ENCODE peak calls at places on chromosomes 2 and 18, in nine cellular contexts. One of them, this sample, is unnamed.

GRCh38 chr2:230636684-230637271 is 75.9 kb upstream of the CAB39 start:
- DNase-seq in cardiac muscle cell: no peak
- DNase-seq in thoracic aorta: no peak
- DNase-seq in H9: no peak
- DNase-seq in endothelial cell: no peak
- DNase-seq in neural crest cell: no peak
- DNase-seq in GM12865: peak
- DNase-seq in fibroblast of the aortic adventitia: no peak
- DNase-seq in epithelial cell of esophagus: no peak
- DNase-seq in this sample: no peak

GRCh38 chr2:6069354-6069753 is 377.2 kb downstream of the SOX11 start:
- DNase-seq in H9: peak
- DNase-seq in neural crest cell: no peak
- DNase-seq in epithelial cell of esophagus: no peak
- DNase-seq in cardiac muscle cell: no peak
- DNase-seq in thoracic aorta: no peak
- DNase-seq in fibroblast of the aortic adventitia: no peak
- DNase-seq in GM12865: no peak
- DNase-seq in endothelial cell: no peak
- DNase-seq in this sample: no peak

GRCh38 chr2:28172114-28172898 is 220.4 kb upstream of the FOSL2 start:
- DNase-seq in neural crest cell: no peak
- DNase-seq in H9: no peak
- DNase-seq in GM12865: no peak
- DNase-seq in thoracic aorta: no peak
- DNase-seq in fibroblast of the aortic adventitia: peak
- DNase-seq in cardiac muscle cell: peak
- DNase-seq in epithelial cell of esophagus: peak
- DNase-seq in endothelial cell: no peak
- DNase-seq in this sample: peak

GRCh38 chr2:173191601-173192000 is 116.0 kb downstream of the MAP3K20 start:
- DNase-seq in endothelial cell: no peak
- DNase-seq in epithelial cell of esophagus: peak
- DNase-seq in fibroblast of the aortic adventitia: peak
- DNase-seq in neural crest cell: no peak
- DNase-seq in GM12865: no peak
- DNase-seq in cardiac muscle cell: no peak
- DNase-seq in thoracic aorta: no peak
- DNase-seq in H9: peak
- DNase-seq in this sample: peak

GRCh38 chr2:236939271-236939670 is 146.4 kb upstream of the COPS8 start:
- DNase-seq in neural crest cell: no peak
- DNase-seq in thoracic aorta: no peak
- DNase-seq in GM12865: no peak
- DNase-seq in fibroblast of the aortic adventitia: no peak
- DNase-seq in H9: no peak
- DNase-seq in endothelial cell: no peak
- DNase-seq in cardiac muscle cell: no peak
- DNase-seq in epithelial cell of esophagus: no peak
- DNase-seq in this sample: no peak

GRCh38 chr2:203580846-203581245 is 45.7 kb upstream of the RAPH1 start:
- DNase-seq in thoracic aorta: no peak
- DNase-seq in endothelial cell: no peak
- DNase-seq in neural crest cell: no peak
- DNase-seq in H9: no peak
- DNase-seq in GM12865: no peak
- DNase-seq in cardiac muscle cell: no peak
- DNase-seq in epithelial cell of esophagus: no peak
- DNase-seq in fibroblast of the aortic adventitia: no peak
- DNase-seq in this sample: no peak

GRCh38 chr2:168427451-168427850 is 28.6 kb upstream of the CERS6 start:
- DNase-seq in GM12865: no peak
- DNase-seq in neural crest cell: no peak
- DNase-seq in endothelial cell: no peak
- DNase-seq in H9: no peak
- DNase-seq in cardiac muscle cell: peak
- DNase-seq in epithelial cell of esophagus: no peak
- DNase-seq in thoracic aorta: no peak
- DNase-seq in fibroblast of the aortic adventitia: peak
- DNase-seq in this sample: peak

GRCh38 chr2:71223767-71224333 is 3.1 kb downstream of the PAIP2B start:
- DNase-seq in neural crest cell: peak
- DNase-seq in thoracic aorta: no peak
- DNase-seq in H9: peak
- DNase-seq in GM12865: peak
- DNase-seq in endothelial cell: peak
- DNase-seq in epithelial cell of esophagus: peak
- DNase-seq in fibroblast of the aortic adventitia: peak
- DNase-seq in cardiac muscle cell: peak
- DNase-seq in this sample: peak

GRCh38 chr2:144011553-144011952 is 508.4 kb downstream of the ZEB2 start:
- DNase-seq in epithelial cell of esophagus: peak
- DNase-seq in GM12865: no peak
- DNase-seq in cardiac muscle cell: no peak
- DNase-seq in neural crest cell: no peak
- DNase-seq in endothelial cell: no peak
- DNase-seq in thoracic aorta: no peak
- DNase-seq in H9: no peak
- DNase-seq in fibroblast of the aortic adventitia: no peak
- DNase-seq in this sample: no peak

GRCh38 chr18:40159141-40160017 is 1795.7 kb upstream of the PIK3C3 start:
- DNase-seq in thoracic aorta: no peak
- DNase-seq in H9: no peak
- DNase-seq in epithelial cell of esophagus: peak
- DNase-seq in GM12865: peak
- DNase-seq in endothelial cell: peak
- DNase-seq in fibroblast of the aortic adventitia: no peak
- DNase-seq in neural crest cell: no peak
- DNase-seq in cardiac muscle cell: peak
- DNase-seq in this sample: peak

GRCh38 chr2:152200562-152201465 is 25.3 kb upstream of the STAM2 start:
- DNase-seq in fibroblast of the aortic adventitia: peak
- DNase-seq in thoracic aorta: peak
- DNase-seq in epithelial cell of esophagus: peak
- DNase-seq in H9: peak
- DNase-seq in GM12865: peak
- DNase-seq in cardiac muscle cell: peak
- DNase-seq in endothelial cell: no peak
- DNase-seq in neural crest cell: no peak
- DNase-seq in this sample: peak

GRCh38 chr2:218569661-218570500 is 1.2 kb downstream of the CNOT9 start:
- DNase-seq in epithelial cell of esophagus: peak
- DNase-seq in cardiac muscle cell: peak
- DNase-seq in thoracic aorta: no peak
- DNase-seq in H9: no peak
- DNase-seq in neural crest cell: no peak
- DNase-seq in endothelial cell: no peak
- DNase-seq in fibroblast of the aortic adventitia: peak
- DNase-seq in GM12865: peak
- DNase-seq in this sample: peak

GRCh38 chr18:74225193-74225840 is 66.4 kb downstream of the CYB5A start:
- DNase-seq in thoracic aorta: no peak
- DNase-seq in endothelial cell: no peak
- DNase-seq in fibroblast of the aortic adventitia: peak
- DNase-seq in GM12865: no peak
- DNase-seq in neural crest cell: no peak
- DNase-seq in H9: no peak
- DNase-seq in epithelial cell of esophagus: peak
- DNase-seq in cardiac muscle cell: peak
- DNase-seq in this sample: no peak

GRCh38 chr2:234670052-234670451 is 173.2 kb upstream of the ARL4C start:
- DNase-seq in epithelial cell of esophagus: peak
- DNase-seq in neural crest cell: no peak
- DNase-seq in endothelial cell: no peak
- DNase-seq in fibroblast of the aortic adventitia: peak
- DNase-seq in cardiac muscle cell: peak
- DNase-seq in H9: no peak
- DNase-seq in thoracic aorta: no peak
- DNase-seq in GM12865: no peak
- DNase-seq in this sample: peak

GRCh38 chr2:54708584-54709340 is 14.7 kb upstream of the EML6 start:
- DNase-seq in fibroblast of the aortic adventitia: no peak
- DNase-seq in H9: peak
- DNase-seq in epithelial cell of esophagus: peak
- DNase-seq in neural crest cell: no peak
- DNase-seq in endothelial cell: peak
- DNase-seq in cardiac muscle cell: peak
- DNase-seq in thoracic aorta: no peak
- DNase-seq in GM12865: no peak
- DNase-seq in this sample: no peak

GRCh38 chr2:112048887-112049286 is 6.2 kb upstream of the TMEM87B start:
- DNase-seq in thoracic aorta: no peak
- DNase-seq in neural crest cell: peak
- DNase-seq in fibroblast of the aortic adventitia: peak
- DNase-seq in GM12865: peak
- DNase-seq in cardiac muscle cell: peak
- DNase-seq in H9: no peak
- DNase-seq in endothelial cell: peak
- DNase-seq in epithelial cell of esophagus: peak
- DNase-seq in this sample: peak

GRCh38 chr2:5748941-5749731 is 57.0 kb downstream of the SOX11 start:
- DNase-seq in GM12865: no peak
- DNase-seq in H9: no peak
- DNase-seq in endothelial cell: no peak
- DNase-seq in fibroblast of the aortic adventitia: no peak
- DNase-seq in thoracic aorta: no peak
- DNase-seq in cardiac muscle cell: no peak
- DNase-seq in neural crest cell: no peak
- DNase-seq in epithelial cell of esophagus: no peak
- DNase-seq in this sample: no peak

GRCh38 chr2:16092861-16093638 is 152.7 kb downstream of the MYCN start:
- DNase-seq in epithelial cell of esophagus: no peak
- DNase-seq in thoracic aorta: no peak
- DNase-seq in cardiac muscle cell: no peak
- DNase-seq in GM12865: no peak
- DNase-seq in endothelial cell: no peak
- DNase-seq in fibroblast of the aortic adventitia: no peak
- DNase-seq in neural crest cell: no peak
- DNase-seq in H9: no peak
- DNase-seq in this sample: no peak

GRCh38 chr2:240983361-240983995 is 14.9 kb upstream of the SNED1 start:
- DNase-seq in fibroblast of the aortic adventitia: no peak
- DNase-seq in GM12865: peak
- DNase-seq in neural crest cell: no peak
- DNase-seq in cardiac muscle cell: peak
- DNase-seq in thoracic aorta: no peak
- DNase-seq in epithelial cell of esophagus: peak
- DNase-seq in H9: peak
- DNase-seq in endothelial cell: peak
- DNase-seq in this sample: no peak

GRCh38 chr2:12059616-12060441 is 313.4 kb downstream of the LPIN1 start:
- DNase-seq in fibroblast of the aortic adventitia: no peak
- DNase-seq in thoracic aorta: no peak
- DNase-seq in neural crest cell: no peak
- DNase-seq in H9: no peak
- DNase-seq in endothelial cell: no peak
- DNase-seq in GM12865: no peak
- DNase-seq in epithelial cell of esophagus: peak
- DNase-seq in cardiac muscle cell: peak
- DNase-seq in this sample: peak

GRCh38 chr2:120175000-120175581 is 48.1 kb downstream of the TMEM185B start:
- DNase-seq in GM12865: peak
- DNase-seq in fibroblast of the aortic adventitia: peak
- DNase-seq in H9: no peak
- DNase-seq in thoracic aorta: no peak
- DNase-seq in epithelial cell of esophagus: peak
- DNase-seq in endothelial cell: peak
- DNase-seq in neural crest cell: peak
- DNase-seq in cardiac muscle cell: peak
- DNase-seq in this sample: peak

DNA sequence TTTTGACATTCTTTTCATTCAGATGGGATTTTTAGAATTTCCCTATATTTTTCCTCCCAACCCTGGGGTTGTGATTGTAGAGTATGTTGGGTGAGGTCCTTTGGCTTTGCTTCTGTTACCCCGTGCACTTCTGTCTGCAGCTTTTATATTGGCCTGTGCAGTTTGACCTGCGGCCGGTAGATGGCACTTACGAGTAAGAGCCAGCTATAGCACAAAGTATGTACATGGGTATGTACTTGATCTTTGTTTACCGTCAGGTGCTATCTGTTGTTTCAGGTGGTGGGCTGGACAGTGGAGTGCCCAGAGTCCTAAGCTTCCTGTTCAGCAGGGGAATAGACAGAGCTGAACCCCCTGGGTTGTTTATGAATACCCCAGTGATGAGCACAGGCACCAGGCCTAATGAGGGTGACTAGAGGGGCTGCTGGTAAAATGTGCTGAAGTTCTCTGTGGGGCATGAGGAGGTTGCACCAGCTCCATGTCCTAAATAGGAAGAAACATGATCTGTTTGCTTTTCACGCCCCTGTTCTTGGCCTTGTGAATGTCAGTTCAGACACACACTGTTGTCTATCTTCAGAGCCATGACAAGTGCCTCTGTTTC is 58.9 kb upstream of the THUMPD2 start:
- DNase-seq in H9: peak
- DNase-seq in fibroblast of the aortic adventitia: peak
- DNase-seq in neural crest cell: no peak
- DNase-seq in epithelial cell of esophagus: peak
- DNase-seq in thoracic aorta: no peak
- DNase-seq in endothelial cell: no peak
- DNase-seq in cardiac muscle cell: peak
- DNase-seq in GM12865: peak
- DNase-seq in this sample: peak
- TF ChIP-seq CTCF in H9: peak
- TF ChIP-seq CTCF in fibroblast of the aortic adventitia: peak
- TF ChIP-seq CTCF in neural crest cell: peak
- TF ChIP-seq CTCF in epithelial cell of esophagus: peak
- TF ChIP-seq CTCF in thoracic aorta: peak
- TF ChIP-seq CTCF in endothelial cell: peak
- TF ChIP-seq CTCF in cardiac muscle cell: peak
- TF ChIP-seq CTCF in GM12865: peak
- TF ChIP-seq CTCF in this sample: peak

GRCh38 chr2:154402138-154402714 is 296.3 kb upstream of the KCNJ3 start:
- DNase-seq in endothelial cell: no peak
- DNase-seq in GM12865: peak
- DNase-seq in cardiac muscle cell: peak
- DNase-seq in H9: no peak
- DNase-seq in thoracic aorta: no peak
- DNase-seq in epithelial cell of esophagus: peak
- DNase-seq in fibroblast of the aortic adventitia: peak
- DNase-seq in neural crest cell: no peak
- DNase-seq in this sample: no peak
- TF ChIP-seq CTCF in endothelial cell: peak
- TF ChIP-seq CTCF in GM12865: peak
- TF ChIP-seq CTCF in cardiac muscle cell: peak
- TF ChIP-seq CTCF in H9: peak
- TF ChIP-seq CTCF in thoracic aorta: no peak
- TF ChIP-seq CTCF in epithelial cell of esophagus: peak
- TF ChIP-seq CTCF in fibroblast of the aortic adventitia: peak
- TF ChIP-seq CTCF in neural crest cell: peak
- TF ChIP-seq CTCF in this sample: peak

GRCh38 chr2:189633392-189633811 is 27.9 kb upstream of the ASNSD1 start:
- DNase-seq in fibroblast of the aortic adventitia: peak
- DNase-seq in H9: no peak
- DNase-seq in GM12865: peak
- DNase-seq in endothelial cell: peak
- DNase-seq in epithelial cell of esophagus: peak
- DNase-seq in neural crest cell: no peak
- DNase-seq in cardiac muscle cell: peak
- DNase-seq in thoracic aorta: no peak
- DNase-seq in this sample: no peak
- TF ChIP-seq CTCF in fibroblast of the aortic adventitia: peak
- TF ChIP-seq CTCF in H9: peak
- TF ChIP-seq CTCF in GM12865: peak
- TF ChIP-seq CTCF in endothelial cell: peak
- TF ChIP-seq CTCF in epithelial cell of esophagus: peak
- TF ChIP-seq CTCF in neural crest cell: peak
- TF ChIP-seq CTCF in cardiac muscle cell: peak
- TF ChIP-seq CTCF in thoracic aorta: peak
- TF ChIP-seq CTCF in this sample: peak

GRCh38 chr2:20062615-20063545 is 11.5 kb upstream of the LAPTM4A start:
- DNase-seq in fibroblast of the aortic adventitia: peak
- DNase-seq in thoracic aorta: peak
- DNase-seq in neural crest cell: no peak
- DNase-seq in endothelial cell: no peak
- DNase-seq in cardiac muscle cell: peak
- DNase-seq in GM12865: peak
- DNase-seq in epithelial cell of esophagus: peak
- DNase-seq in H9: no peak
- DNase-seq in this sample: peak
- TF ChIP-seq CTCF in fibroblast of the aortic adventitia: peak
- TF ChIP-seq CTCF in thoracic aorta: peak
- TF ChIP-seq CTCF in neural crest cell: no peak
- TF ChIP-seq CTCF in endothelial cell: no peak
- TF ChIP-seq CTCF in cardiac muscle cell: no peak
- TF ChIP-seq CTCF in GM12865: no peak
- TF ChIP-seq CTCF in epithelial cell of esophagus: no peak
- TF ChIP-seq CTCF in H9: no peak
- TF ChIP-seq CTCF in this sample: peak

This sample was measured in HFFc6.